ENCODE peak calls at places on chromosomes 2 and 18, in six cellular contexts. One of them, this sample, is unnamed.

GRCh38 chr18:33906046-33906445 is 318.7 kb downstream of the NOL4 start:
- DNase-seq in A549: no peak
- DNase-seq in K562: no peak
- DNase-seq in H1: no peak
- DNase-seq in SK-N-SH: no peak
- DNase-seq in HCT116: no peak
- DNase-seq in this sample: no peak

GRCh38 chr2:196510246-196510645 is 129.3 kb upstream of the CCDC150 start:
- DNase-seq in A549: no peak
- DNase-seq in K562: no peak
- DNase-seq in H1: no peak
- DNase-seq in SK-N-SH: no peak
- DNase-seq in HCT116: no peak
- DNase-seq in this sample: no peak

GRCh38 chr2:195766691-195767090 is 109.7 kb downstream of the SLC39A10 start:
- DNase-seq in A549: no peak
- DNase-seq in K562: no peak
- DNase-seq in H1: no peak
- DNase-seq in SK-N-SH: no peak
- DNase-seq in HCT116: no peak
- DNase-seq in this sample: no peak

GRCh38 chr2:164934790-164935466 is 20.4 kb downstream of the SLC38A11 start:
- DNase-seq in A549: no peak
- DNase-seq in K562: no peak
- DNase-seq in H1: no peak
- DNase-seq in SK-N-SH: no peak
- DNase-seq in HCT116: no peak
- DNase-seq in this sample: no peak

GRCh38 chr2:100752628-100753333 is 67.2 kb upstream of the NPAS2 start:
- DNase-seq in A549: peak
- DNase-seq in K562: no peak
- DNase-seq in H1: no peak
- DNase-seq in SK-N-SH: no peak
- DNase-seq in HCT116: no peak
- DNase-seq in this sample: no peak

GRCh38 chr2:48914477-48915077 is 159.1 kb upstream of the LHCGR start:
- DNase-seq in A549: no peak
- DNase-seq in K562: no peak
- DNase-seq in H1: no peak
- DNase-seq in SK-N-SH: no peak
- DNase-seq in HCT116: no peak
- DNase-seq in this sample: no peak

GRCh38 chr2:12300927-12301326 is 415.8 kb upstream of the TRIB2 start:
- DNase-seq in A549: no peak
- DNase-seq in K562: no peak
- DNase-seq in H1: no peak
- DNase-seq in SK-N-SH: no peak
- DNase-seq in HCT116: no peak
- DNase-seq in this sample: peak

GRCh38 chr2:32825291-32825712 is 121.5 kb upstream of the LTBP1 start:
- DNase-seq in A549: no peak
- DNase-seq in K562: no peak
- DNase-seq in H1: no peak
- DNase-seq in SK-N-SH: peak
- DNase-seq in HCT116: no peak
- DNase-seq in this sample: peak

GRCh38 chr2:176852667-176853066 is 359.9 kb upstream of the HNRNPA3 start:
- DNase-seq in A549: no peak
- DNase-seq in K562: no peak
- DNase-seq in H1: peak
- DNase-seq in SK-N-SH: no peak
- DNase-seq in HCT116: no peak
- DNase-seq in this sample: no peak

DNA sequence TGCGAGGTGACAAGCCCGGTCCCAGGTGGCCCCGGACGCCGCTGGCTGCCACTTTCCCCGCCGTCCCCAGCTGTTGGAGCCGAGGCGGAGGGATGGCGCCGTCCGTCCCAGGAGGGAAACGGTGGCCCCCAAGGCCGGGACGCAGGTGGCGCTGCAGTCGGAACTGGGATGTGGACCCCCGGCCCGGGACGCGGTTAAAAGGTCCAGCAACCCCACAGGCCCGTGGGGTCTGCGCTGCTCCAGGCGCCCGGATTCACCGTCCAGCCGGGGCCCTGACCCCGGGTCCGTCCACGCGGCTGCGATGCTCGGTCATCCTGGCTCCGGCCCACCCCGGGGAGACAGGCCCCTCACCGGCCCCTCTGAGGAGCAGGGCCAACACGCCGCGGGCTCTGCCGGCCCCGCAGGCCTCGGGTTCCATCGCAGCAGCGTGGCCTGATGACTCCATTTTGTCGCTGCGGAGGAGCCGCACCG is 41.0 kb downstream of the TMEM18 start:
- DNase-seq in A549: no peak
- DNase-seq in K562: no peak
- DNase-seq in H1: peak
- DNase-seq in SK-N-SH: no peak
- DNase-seq in HCT116: no peak
- DNase-seq in this sample: no peak
- H3K4me2 ChIP-seq in A549: no peak
- H3K4me2 ChIP-seq in K562: no peak
- H3K4me2 ChIP-seq in H1: no peak
- H3K4me2 ChIP-seq in SK-N-SH: no peak
- H3K4me2 ChIP-seq in HCT116: no peak
- H3K4me2 ChIP-seq in this sample: no peak

DNA sequence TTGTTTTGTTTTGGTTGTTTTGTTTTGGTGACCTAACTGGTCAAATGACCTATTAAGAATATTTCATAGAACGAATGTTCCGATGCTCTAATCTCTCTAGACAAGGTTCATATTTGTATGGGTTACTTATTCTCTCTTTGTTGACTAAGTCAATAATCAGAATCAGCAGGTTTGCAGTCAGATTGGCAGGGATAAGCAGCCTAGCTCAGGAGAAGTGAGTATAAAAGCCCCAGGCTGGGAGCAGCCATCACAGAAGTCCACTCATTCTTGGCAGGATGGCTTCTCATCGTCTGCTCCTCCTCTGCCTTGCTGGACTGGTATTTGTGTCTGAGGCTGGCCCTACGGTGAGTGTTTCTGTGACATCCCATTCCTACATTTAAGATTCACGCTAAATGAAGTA is at the start of gene TTR:
- DNase-seq in A549: no peak
- DNase-seq in K562: no peak
- DNase-seq in H1: no peak
- DNase-seq in SK-N-SH: no peak
- DNase-seq in HCT116: no peak
- DNase-seq in this sample: no peak
- TF ChIP-seq MAX in A549: no peak
- TF ChIP-seq MAX in K562: no peak
- TF ChIP-seq MAX in H1: no peak
- TF ChIP-seq MAX in SK-N-SH: no peak
- TF ChIP-seq MAX in HCT116: no peak
- TF ChIP-seq MAX in this sample: no peak

GRCh38 chr2:173191601-173192000 is 116.0 kb downstream of the MAP3K20 start:
- DNase-seq in A549: no peak
- DNase-seq in K562: no peak
- DNase-seq in H1: no peak
- DNase-seq in SK-N-SH: no peak
- DNase-seq in HCT116: no peak
- DNase-seq in this sample: no peak
- H3K4me2 ChIP-seq in A549: no peak
- H3K4me2 ChIP-seq in K562: no peak
- H3K4me2 ChIP-seq in H1: peak
- H3K4me2 ChIP-seq in SK-N-SH: no peak
- H3K4me2 ChIP-seq in HCT116: peak
- H3K4me2 ChIP-seq in this sample: no peak

GRCh38 chr2:190340369-190340768 is 3.0 kb upstream of the INPP1 start:
- DNase-seq in A549: peak
- DNase-seq in K562: peak
- DNase-seq in H1: peak
- DNase-seq in SK-N-SH: no peak
- DNase-seq in HCT116: peak
- DNase-seq in this sample: no peak
- TF ChIP-seq MAX in A549: no peak
- TF ChIP-seq MAX in K562: no peak
- TF ChIP-seq MAX in H1: no peak
- TF ChIP-seq MAX in SK-N-SH: no peak
- TF ChIP-seq MAX in HCT116: no peak
- TF ChIP-seq MAX in this sample: no peak

GRCh38 chr18:11883153-11883552 is 25.0 kb downstream of the MPPE1 start:
- DNase-seq in A549: no peak
- DNase-seq in K562: no peak
- DNase-seq in H1: no peak
- DNase-seq in SK-N-SH: no peak
- DNase-seq in HCT116: no peak
- DNase-seq in this sample: peak
- H3K4me2 ChIP-seq in A549: no peak
- H3K4me2 ChIP-seq in K562: no peak
- H3K4me2 ChIP-seq in H1: no peak
- H3K4me2 ChIP-seq in SK-N-SH: no peak
- H3K4me2 ChIP-seq in HCT116: no peak
- H3K4me2 ChIP-seq in this sample: peak